ENCODE peak calls at places on chromosomes 6 and 20, in ten cellular contexts. I, K, E, X, U, W, H, A, O and G are unnamed samples.

GRCh38 chr6:2793491-2794151 is 28.4 kb downstream of the WRNIP1 start:
- DNase-seq in K (peak), H (no peak), O (no peak), E (no peak), I (no peak), U (no peak), A (no peak), W (no peak), X (peak), G (no peak)

GRCh38 chr20:25048519-25048952 is 9.4 kb downstream of the ACSS1 start:
- DNase-seq in K (no peak), U (no peak), H (no peak), E (no peak), X (no peak), A (no peak), I (no peak), O (no peak), W (no peak), G (no peak)

GRCh38 chr20:61331542-61331941 is 79.5 kb downstream of the CDH4 start:
- DNase-seq in O (no peak), E (no peak), I (peak), U (no peak), H (no peak), K (peak), W (no peak), X (no peak), A (no peak), G (no peak)

GRCh38 chr6:139888691-139889122 is 514.3 kb upstream of the CITED2 start:
- DNase-seq in O (no peak), I (no peak), H (no peak), K (no peak), X (no peak), A (no peak), U (no peak), E (no peak), W (peak), G (no peak)

GRCh38 chr6:36224918-36225461 is 28.4 kb downstream of the BRPF3 start:
- DNase-seq in E (no peak), H (no peak), O (no peak), X (no peak), U (no peak), I (peak), W (no peak), K (no peak), A (no peak), G (no peak)

GRCh38 chr6:143673638-143674037 is 4.1 kb upstream of the PHACTR2 start:
- DNase-seq in W (peak), I (peak), A (no peak), U (no peak), H (no peak), K (peak), E (no peak), X (no peak), O (no peak), G (no peak)

GRCh38 chr6:376823-377571 is 14.6 kb upstream of the IRF4 start:
- DNase-seq in U (no peak), H (no peak), A (no peak), W (no peak), I (no peak), K (no peak), O (no peak), X (no peak), E (no peak), G (no peak)

GRCh38 chr20:52168116-52168515 is 23.5 kb downstream of the ZFP64 start:
- DNase-seq in U (no peak), X (no peak), O (no peak), A (no peak), W (no peak), K (no peak), E (no peak), H (no peak), I (peak), G (no peak)

GRCh38 chr6:1622220-1622841 is 12.6 kb downstream of the FOXC1 start:
- DNase-seq in A (no peak), X (no peak), K (no peak), W (no peak), H (no peak), I (no peak), E (no peak), U (no peak), O (no peak), G (no peak)

GRCh38 chr6:151442359-151442758 is 9.6 kb downstream of the RMND1 start:
- DNase-seq in K (no peak), X (no peak), H (no peak), W (no peak), U (no peak), O (no peak), A (no peak), I (no peak), E (no peak), G (no peak)

GRCh38 chr6:109007521-109007920 is 87.1 kb downstream of the SESN1 start:
- DNase-seq in X (no peak), W (no peak), H (no peak), A (no peak), U (no peak), E (no peak), K (no peak), O (no peak), I (no peak), G (no peak)

GRCh38 chr6:114739656-114740055 is 396.8 kb upstream of the HS3ST5 start:
- DNase-seq in H (no peak), U (no peak), A (no peak), X (no peak), O (no peak), K (no peak), I (no peak), E (no peak), W (no peak), G (no peak)

GRCh38 chr6:41922154-41922553 is 855 bp downstream of the BYSL start:
- DNase-seq in X (no peak), U (no peak), E (no peak), K (no peak), W (no peak), H (no peak), I (peak), A (no peak), O (no peak), G (no peak)

GRCh38 chr6:55694148-55694547 is 115.2 kb upstream of the HMGCLL1 start:
- DNase-seq in O (no peak), W (peak), I (no peak), K (peak), E (no peak), A (no peak), U (no peak), X (no peak), H (no peak), G (no peak)

GRCh38 chr6:55841341-55841740 is 34.0 kb downstream of the BMP5 start:
- DNase-seq in K (no peak), O (no peak), E (no peak), W (no peak), U (no peak), X (no peak), H (no peak), A (no peak), I (no peak), G (no peak)

GRCh38 chr6:140380371-140381218 is 1006.1 kb upstream of the CITED2 start:
- DNase-seq in I (no peak), X (no peak), K (no peak), A (no peak), U (no peak), H (no peak), W (peak), O (no peak), E (no peak), G (no peak)

GRCh38 chr6:132388291-132388690 is 13.0 kb downstream of the MOXD1 start:
- DNase-seq in H (no peak), W (no peak), I (no peak), A (no peak), O (no peak), K (no peak), X (no peak), E (no peak), U (no peak), G (no peak)

GRCh38 chr6:55916188-55916587 is 40.8 kb upstream of the BMP5 start:
- DNase-seq in U (no peak), H (no peak), E (no peak), X (no peak), W (peak), O (no peak), K (no peak), A (no peak), I (no peak), G (no peak)

GRCh38 chr20:6579824-6580223 is 187.7 kb upstream of the BMP2 start:
- DNase-seq in O (no peak), I (no peak), W (no peak), X (no peak), A (no peak), U (no peak), K (no peak), E (no peak), H (no peak), G (no peak)

GRCh38 chr20:52586697-52587096 is 385.5 kb upstream of the TSHZ2 start:
- DNase-seq in I (no peak), X (no peak), O (no peak), E (no peak), W (no peak), A (no peak), H (no peak), K (no peak), U (no peak), G (no peak)

GRCh38 chr6:139533573-139534471 is 159.4 kb upstream of the CITED2 start:
- DNase-seq in E (no peak), W (peak), O (no peak), I (peak), U (no peak), H (no peak), A (peak), K (peak), X (no peak), G (no peak)

GRCh38 chr20:61991476-61991875 is 74.2 kb downstream of the TAF4 start:
- DNase-seq in E (no peak), K (no peak), I (no peak), X (no peak), H (no peak), U (no peak), A (no peak), W (no peak), O (no peak), G (no peak)

GRCh38 chr6:75412937-75413662 is 80.5 kb downstream of the FILIP1 start:
- DNase-seq in X (no peak), A (no peak), E (no peak), U (no peak), K (no peak), W (no peak), O (peak), H (no peak), I (no peak), G (no peak)

GRCh38 chr20:57170343-57170742 is 96.1 kb downstream of the BMP7 start:
- DNase-seq in X (no peak), A (no peak), I (no peak), O (no peak), E (no peak), W (no peak), U (no peak), K (no peak), H (no peak), G (no peak)

GRCh38 chr6:89805814-89806371 is 13.7 kb downstream of the MDN1 start:
- DNase-seq in K (no peak), W (no peak), H (no peak), E (no peak), X (no peak), U (no peak), A (no peak), I (no peak), O (no peak), G (no peak)

GRCh38 chr6:107401573-107401972 is 57.8 kb downstream of the PDSS2 start:
- DNase-seq in E (no peak), U (no peak), H (no peak), K (no peak), I (no peak), A (no peak), X (no peak), W (no peak), O (no peak), G (no peak)

GRCh38 chr20:7926767-7927166 is 13.5 kb downstream of the HAO1 start:
- DNase-seq in K (peak), H (no peak), U (no peak), I (peak), A (peak), O (peak), W (peak), E (no peak), X (no peak), G (no peak)

GRCh38 chr6:114362396-114362795 is 19.6 kb upstream of the HS3ST5 start:
- DNase-seq in O (no peak), I (no peak), H (no peak), E (no peak), W (no peak), A (no peak), K (no peak), U (no peak), X (no peak), G (no peak)

GRCh38 chr6:43851204-43851855 is 81.3 kb downstream of the VEGFA start:
- DNase-seq in H (no peak), E (no peak), W (peak), O (no peak), A (peak), U (no peak), K (peak), X (no peak), I (no peak), G (no peak)

GRCh38 chr6:145818796-145819195 is 4.2 kb upstream of the FBXO30 start:
- DNase-seq in W (no peak), K (no peak), X (no peak), H (no peak), E (no peak), A (no peak), I (no peak), O (no peak), U (no peak), G (no peak)

GRCh38 chr6:145015739-145016558 is 719.4 kb downstream of the EPM2A start:
- DNase-seq in E (no peak), X (peak), O (peak), K (peak), I (peak), A (peak), U (no peak), H (no peak), W (peak), G (no peak)

GRCh38 chr20:10679269-10679668 is 5.5 kb upstream of the JAG1 start:
- DNase-seq in U (no peak), E (no peak), H (no peak), W (no peak), X (no peak), K (no peak), O (no peak), A (no peak), I (peak), G (no peak)

GRCh38 chr20:29689411-29690225 is 1567.8 kb upstream of the DEFB115 start:
- DNase-seq in U (no peak), X (peak), I (no peak), W (peak), O (peak), H (no peak), A (no peak), K (no peak), E (no peak), G (no peak)

GRCh38 chr20:7497985-7498384 is 442.3 kb downstream of the HAO1 start:
- DNase-seq in X (no peak), U (no peak), H (no peak), I (peak), W (no peak), K (no peak), E (no peak), O (no peak), A (peak), G (no peak)

GRCh38 chr6:24004062-24004461 is 122.0 kb upstream of the NRSN1 start:
- DNase-seq in U (no peak), E (no peak), O (no peak), X (no peak), K (no peak), H (no peak), A (no peak), I (no peak), W (peak), G (no peak)

GRCh38 chr20:40326794-40327193 is 362.2 kb downstream of the MAFB start:
- DNase-seq in K (no peak), H (no peak), X (no peak), A (no peak), E (no peak), I (no peak), U (no peak), W (no peak), O (no peak), G (no peak)

GRCh38 chr20:46601603-46602122 is 49.6 kb downstream of the SLC13A3 start:
- DNase-seq in X (no peak), E (no peak), O (no peak), U (no peak), A (no peak), W (no peak), I (no peak), K (no peak), H (no peak), G (no peak)

GRCh38 chr20:47733892-47734291 is 51.4 kb downstream of the SULF2 start:
- DNase-seq in K (no peak), E (no peak), U (no peak), O (no peak), H (no peak), I (no peak), A (no peak), X (no peak), W (no peak), G (no peak)

GRCh38 chr6:2020909-2021308 is 224.5 kb downstream of the GMDS start:
- DNase-seq in K (no peak), X (no peak), U (no peak), E (no peak), W (peak), I (peak), H (no peak), A (peak), O (no peak), G (peak)